ENCODE peak calls at places on chromosomes 3 and 15, in five cellular contexts. W is cardiac septum, O is activated gamma-delta T cell treated with Interleukin-2 at 50 U/mL for 16 hours, B is activated T-cell treated with anti-CD3 and anti-CD28 coated beads for 1 hour, K is NCI-H1105. L is an unnamed sample.

GRCh38 chr15:26983822-26984221 is 12.8 kb downstream of the GABRG3 start:
- DNase-seq in K (no peak), B (no peak), W (no peak), O (no peak), L (peak; percentile 9)

GRCh38 chr15:63686352-63686751 is 89.2 kb downstream of the FBXL22 start:
- DNase-seq in B (no peak), O (no peak), W (no peak), K (no peak), L (no peak)

GRCh38 chr3:115961390-115961789 is 338.1 kb downstream of the GAP43 start:
- DNase-seq in W (no peak), K (no peak), O (no peak), B (no peak), L (no peak)

GRCh38 chr3:148932976-148933375 is 58.4 kb upstream of the GYG1 start:
- DNase-seq in K (no peak), W (no peak), O (no peak), B (no peak), L (no peak)

GRCh38 chr3:14847613-14848541 is 29.1 kb downstream of the FGD5 start:
- DNase-seq in W (peak; percentile 84), K (no peak), O (no peak), B (no peak), L (no peak)

GRCh38 chr3:110579841-110580550 is 491.6 kb upstream of the NECTIN3 start:
- DNase-seq in W (no peak), B (no peak), O (no peak), K (no peak), L (no peak)

GRCh38 chr3:120324185-120324584 is 25.0 kb downstream of the LRRC58 start:
- DNase-seq in K (no peak), W (no peak), O (no peak), B (no peak), L (no peak)

GRCh38 chr15:35349916-35350315 is 196.0 kb downstream of the DPH6 start:
- DNase-seq in O (no peak), B (no peak), K (no peak), W (no peak), L (no peak)

GRCh38 chr3:194869482-194870169 is 183.9 kb downstream of the FAM43A start:
- DNase-seq in K (no peak), W (no peak), O (no peak), B (no peak), L (no peak)

GRCh38 chr15:41849204-41849603 is 10.6 kb downstream of the PLA2G4B start:
- DNase-seq in O (no peak), K (no peak), W (no peak), B (no peak), L (no peak)

GRCh38 chr3:14124223-14124614 is 451 bp downstream of the CHCHD4 start:
- DNase-seq in B (peak; percentile 44), W (peak; percentile 86), O (peak; percentile 55), K (no peak), L (peak; percentile 68)

GRCh38 chr3:10335190-10335738 is 14.4 kb upstream of the SEC13 start:
- DNase-seq in O (no peak), K (no peak), W (no peak), B (no peak), L (no peak)

GRCh38 chr3:29412117-29412516 is 131.2 kb downstream of the RBMS3 start:
- DNase-seq in O (no peak), K (no peak), B (no peak), W (no peak), L (no peak)

GRCh38 chr3:129033619-129034321 is 26.8 kb upstream of the GP9 start:
- DNase-seq in K (no peak), B (no peak), W (no peak), O (no peak), L (no peak)